ENCODE peak calls at places on chromosomes 6 and 20, in four cellular contexts. T is mesenchymal stem cell, K is IMR-90, Z is H9. M is an unnamed sample.

GRCh38 chr6:24980507-24981384 is 45.0 kb upstream of the RIPOR2 start:
- DNase-seq in T (no peak), K (no peak), Z (peak; percentile 67), M (peak; percentile 93)

GRCh38 chr6:128327890-128328289 is 192.5 kb downstream of the PTPRK start:
- DNase-seq in T (no peak), K (peak; percentile 16), Z (peak; percentile 28), M (peak; percentile 72)

GRCh38 chr6:85810558-85810957 is 167.9 kb upstream of the SYNCRIP start:
- DNase-seq in T (no peak), K (no peak), Z (no peak), M (no peak)

GRCh38 chr6:44100088-44100550 is 27.1 kb downstream of the MRPL14 start:
- DNase-seq in T (peak; percentile 58), K (peak; percentile 37), Z (no peak), M (peak; percentile 54)

GRCh38 chr6:113120577-113121285 is 736.4 kb upstream of the MARCKS start:
- DNase-seq in T (peak; percentile 94), K (peak; percentile 93), Z (no peak), M (peak; percentile 78)

GRCh38 chr6:12472601-12473038 is 182.5 kb downstream of the EDN1 start:
- DNase-seq in T (peak; percentile 80), K (peak; percentile 67), Z (no peak), M (peak; percentile 21)

GRCh38 chr6:112443666-112444065 is 96.5 kb downstream of the RFPL4B start:
- DNase-seq in T (peak; percentile 15), K (peak; percentile 74), Z (no peak), M (no peak)

GRCh38 chr20:47886454-47887041 is 101.3 kb upstream of the SULF2 start:
- DNase-seq in T (no peak), K (no peak), Z (no peak), M (no peak)

GRCh38 chr6:137680678-137681346 is 186.2 kb upstream of the TNFAIP3 start:
- DNase-seq in T (peak; percentile 52), K (peak; percentile 33), Z (no peak), M (no peak)

GRCh38 chr20:38181207-38181693 is 16.2 kb upstream of the TGM2 start:
- DNase-seq in T (no peak), K (no peak), Z (no peak), M (no peak)

GRCh38 chr6:33392168-33392947 is 735 bp downstream of the KIFC1 start:
- DNase-seq in T (peak; percentile 62), K (peak; percentile 44), Z (no peak), M (peak; percentile 41)
- H2AK5ac ChIP-seq in T (no peak overlapping the region), K (peak overlapping the region; percentile 71), Z (no peak overlapping the region), M (no peak overlapping the region)

DNA sequence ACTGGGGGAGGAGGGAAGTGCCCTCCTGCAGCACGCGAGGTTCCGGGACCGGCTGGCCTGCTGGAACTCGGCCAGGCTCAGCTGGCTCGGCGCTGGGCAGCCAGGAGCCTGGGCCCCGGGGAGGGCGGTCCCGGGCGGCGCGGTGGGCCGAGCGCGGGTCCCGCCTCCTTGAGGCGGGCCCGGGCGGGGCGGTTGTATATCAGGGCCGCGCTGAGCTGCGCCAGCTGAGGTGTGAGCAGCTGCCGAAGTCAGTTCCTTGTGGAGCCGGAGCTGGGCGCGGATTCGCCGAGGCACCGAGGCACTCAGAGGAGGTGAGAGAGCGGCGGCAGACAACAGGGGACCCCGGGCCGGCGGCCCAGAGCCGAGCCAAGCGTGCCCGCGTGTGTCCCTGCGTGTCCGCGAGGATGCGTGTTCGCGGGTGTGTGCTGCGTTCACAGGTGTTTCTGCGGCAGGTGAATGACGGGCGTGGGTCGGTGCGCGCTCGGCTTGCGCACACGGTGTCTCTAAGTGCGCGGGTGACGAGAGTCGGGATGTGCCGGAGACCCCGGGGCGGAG is at the start of gene CDKN1A:
- DNase-seq in T (peak; percentile 97), K (peak; percentile 93), Z (peak; percentile 81), M (peak; percentile 95)
- H2BK5ac ChIP-seq in T (peak within 1 kb of the TSS; percentile 99), K (peak within 1 kb of the TSS; percentile 99), Z (no peak within 1 kb of the TSS), M (peak within 1 kb of the TSS; percentile 45)

GRCh38 chr20:44540834-44541233 is 19.0 kb upstream of the SERINC3 start:
- DNase-seq in T (peak; percentile 45), K (peak; percentile 86), Z (no peak), M (peak; percentile 54)
- H2AK5ac ChIP-seq in T (no peak overlapping the region), K (no peak overlapping the region), Z (no peak overlapping the region), M (no peak overlapping the region)

DNA sequence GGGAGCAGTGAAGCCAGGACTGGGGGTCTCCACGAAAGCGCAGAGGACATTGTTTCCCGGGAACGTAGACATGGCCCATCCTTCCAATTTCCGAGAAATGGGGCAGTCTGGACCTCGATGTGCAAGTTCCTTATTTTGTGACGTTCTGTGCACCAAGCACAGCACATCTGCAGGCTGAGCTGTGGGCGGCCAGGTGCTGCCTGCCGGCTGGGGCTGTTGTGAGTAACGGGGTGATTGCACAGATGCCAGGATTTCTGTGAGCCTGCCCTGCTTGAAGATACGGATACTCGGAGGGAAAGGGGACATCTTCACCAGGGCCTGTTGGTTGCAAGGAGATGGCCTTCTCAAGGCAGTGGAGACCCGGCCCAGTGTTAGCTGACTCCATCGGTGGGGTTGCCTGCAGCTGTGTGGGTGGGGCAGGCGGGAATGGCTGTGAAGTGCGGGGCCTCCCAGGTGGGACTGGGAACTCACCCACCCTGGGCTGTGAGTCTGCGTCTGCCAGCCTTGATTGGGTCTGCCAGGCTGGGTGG is 27.6 kb downstream of the CDH4 start:
- DNase-seq in T (no peak), K (no peak), Z (no peak), M (no peak)
- H2BK5ac ChIP-seq in T (no peak overlapping the region), K (no peak overlapping the region), Z (no peak overlapping the region), M (no peak overlapping the region)

GRCh38 chr20:417801-418342 is 9.8 kb downstream of the RBCK1 start:
- DNase-seq in T (no peak), K (no peak), Z (no peak), M (no peak)
- H2AK5ac ChIP-seq in T (no peak overlapping the region), K (no peak overlapping the region), Z (no peak overlapping the region), M (no peak overlapping the region)